ENCODE peak calls at places on chromosome 16, in six cellular contexts. H is iPS-NIHi11, J is fibroblast of mammary gland, G is tibial nerve, M is myocyte, I is cardiac fibroblast. O is an unnamed sample.
A peak's percentile ranks its signal among the peaks of the same experiment; 100 is the strongest.

GRCh38 chr16:52407778-52408177 is 139.2 kb downstream of the TOX3 start:
- DNase-seq in H (no peak), J (no peak), G (no peak), M (no peak), I (no peak), O (no peak)

GRCh38 chr16:4461250-4462085 is 13.0 kb downstream of the NMRAL1 start:
- DNase-seq in H (peak; percentile 79), J (no peak), G (no peak), M (peak; percentile 12), I (no peak), O (no peak)

GRCh38 chr16:77894054-77894632 is 105.8 kb downstream of the VAT1L start:
- DNase-seq in H (no peak), J (no peak), G (no peak), M (no peak), I (no peak), O (no peak)

GRCh38 chr16:85571813-85572619 is 41.1 kb upstream of the GSE1 start:
- DNase-seq in H (no peak), J (no peak), G (no peak), M (no peak), I (no peak), O (no peak)

GRCh38 chr16:74871608-74872007 is 97.0 kb upstream of the FA2H start:
- DNase-seq in H (peak; percentile 59), J (no peak), G (no peak), M (no peak), I (no peak), O (no peak)

GRCh38 chr16:4106516-4106915 is 9.7 kb downstream of the ADCY9 start:
- DNase-seq in H (no peak), J (no peak), G (no peak), M (no peak), I (no peak), O (no peak)

GRCh38 chr16:81163671-81164070 is 67.5 kb upstream of the GCSH start:
- DNase-seq in H (no peak), J (no peak), G (no peak), M (no peak), I (no peak), O (no peak)

GRCh38 chr16:4746991-4747574 is 12.7 kb downstream of the DNAAF8 start:
- DNase-seq in H (no peak), J (no peak), G (no peak), M (peak; percentile 21), I (no peak), O (no peak)

GRCh38 chr16:65070831-65071230 is 51.0 kb downstream of the CDH11 start:
- DNase-seq in H (peak; percentile 20), J (peak; percentile 100), G (no peak), M (peak; percentile 96), I (peak; percentile 99), O (peak; percentile 98)

GRCh38 chr16:21159281-21159951 is 942 bp downstream of the LDAF1 start:
- DNase-seq in H (peak; percentile 58), J (no peak), G (no peak), M (no peak), I (no peak), O (no peak)

GRCh38 chr16:69112285-69113129 is 7.1 kb downstream of the HAS3 start:
- DNase-seq in H (peak; percentile 90), J (peak; percentile 53), G (no peak), M (peak; percentile 58), I (peak; percentile 61), O (peak; percentile 44)

GRCh38 chr16:63652091-63652490 is 1469.8 kb downstream of the CDH11 start:
- DNase-seq in H (no peak), J (no peak), G (no peak), M (no peak), I (no peak), O (no peak)

GRCh38 chr16:57485091-57485915 is 990 bp downstream of the DOK4 start:
- DNase-seq in H (no peak), J (no peak), G (no peak), M (no peak), I (no peak), O (no peak)

GRCh38 chr16:9932919-9933653 is 249.1 kb downstream of the GRIN2A start:
- DNase-seq in H (no peak), J (no peak), G (no peak), M (no peak), I (no peak), O (no peak)

GRCh38 chr16:59690216-59690615 is 956.1 kb upstream of the GOT2 start:
- DNase-seq in H (no peak), J (no peak), G (no peak), M (peak; percentile 54), I (no peak), O (peak; percentile 54)

GRCh38 chr16:64996641-64997040 is 125.2 kb downstream of the CDH11 start:
- DNase-seq in H (no peak), J (no peak), G (no peak), M (no peak), I (no peak), O (no peak)

GRCh38 chr16:85903576-85903975 is 4.6 kb downstream of the IRF8 start:
- DNase-seq in H (no peak), J (no peak), G (no peak), M (no peak), I (no peak), O (no peak)

GRCh38 chr16:51419768-51420167 is 268.7 kb upstream of the SALL1 start:
- DNase-seq in H (no peak), J (no peak), G (no peak), M (no peak), I (no peak), O (no peak)

GRCh38 chr16:85902366-85903155 is 3.6 kb downstream of the IRF8 start:
- DNase-seq in H (no peak), J (no peak), G (no peak), M (no peak), I (no peak), O (no peak)

GRCh38 chr16:81265658-81266451 is 27.4 kb downstream of the BCO1 start:
- DNase-seq in H (no peak), J (peak; percentile 79), G (peak; percentile 54), M (peak; percentile 25), I (no peak), O (no peak)

GRCh38 chr16:2527071-2527783 is 4.0 kb downstream of the CEMP1 start:
- DNase-seq in H (no peak), J (no peak), G (no peak), M (no peak), I (no peak), O (no peak)

GRCh38 chr16:30458561-30459394 is 13.1 kb upstream of the SEPHS2 start:
- DNase-seq in H (no peak), J (no peak), G (no peak), M (no peak), I (no peak), O (no peak)

O was measured in LHCN-M2.